ENCODE peak calls at places on chromosomes 2 and 18, in seven cellular contexts. O, K, L, N, P, U and S are unnamed samples.

GRCh38 chr2:196435189-196435588 is 204.3 kb upstream of the CCDC150 start:
- DNase-seq in O (no peak), K (no peak), L (no peak), N (no peak), P (no peak), U (peak), S (peak)

GRCh38 chr2:20670315-20671035 is 3.5 kb downstream of the GDF7 start:
- DNase-seq in O (no peak), K (no peak), L (no peak), N (no peak), P (no peak), U (no peak), S (no peak)

GRCh38 chr2:88601302-88601701 is 26.0 kb downstream of the EIF2AK3 start:
- DNase-seq in O (no peak), K (no peak), L (no peak), N (peak), P (no peak), U (peak), S (no peak)

GRCh38 chr18:75157851-75158250 is 51.1 kb downstream of the PTGR3 start:
- DNase-seq in O (no peak), K (no peak), L (no peak), N (no peak), P (no peak), U (no peak), S (no peak)

GRCh38 chr2:172095146-172095904 is 7.4 kb downstream of the DLX2 start:
- DNase-seq in O (peak), K (peak), L (peak), N (no peak), P (no peak), U (peak), S (peak)

GRCh38 chr2:189226017-189226416 is 46.5 kb upstream of the COL5A2 start:
- DNase-seq in O (peak), K (no peak), L (no peak), N (no peak), P (no peak), U (no peak), S (no peak)

GRCh38 chr18:76875390-76876330 is 53.3 kb downstream of the ZNF236 start:
- DNase-seq in O (peak), K (no peak), L (no peak), N (peak), P (no peak), U (peak), S (peak)

GRCh38 chr2:135563793-135564192 is 32.5 kb downstream of the R3HDM1 start:
- DNase-seq in O (peak), K (no peak), L (no peak), N (no peak), P (no peak), U (peak), S (peak)

GRCh38 chr2:127700527-127701192 is 637 bp upstream of the SFT2D3 start:
- DNase-seq in O (peak), K (no peak), L (no peak), N (no peak), P (peak), U (no peak), S (no peak)

GRCh38 chr2:127697482-127698180 is 3.7 kb upstream of the SFT2D3 start:
- DNase-seq in O (no peak), K (no peak), L (no peak), N (no peak), P (no peak), U (no peak), S (no peak)

GRCh38 chr2:127694986-127695385 is 6.3 kb upstream of the SFT2D3 start:
- DNase-seq in O (no peak), K (no peak), L (no peak), N (no peak), P (no peak), U (peak), S (peak)

GRCh38 chr2:127698553-127699355 is 2.5 kb upstream of the SFT2D3 start:
- DNase-seq in O (no peak), K (no peak), L (no peak), N (no peak), P (no peak), U (no peak), S (no peak)

DNA sequence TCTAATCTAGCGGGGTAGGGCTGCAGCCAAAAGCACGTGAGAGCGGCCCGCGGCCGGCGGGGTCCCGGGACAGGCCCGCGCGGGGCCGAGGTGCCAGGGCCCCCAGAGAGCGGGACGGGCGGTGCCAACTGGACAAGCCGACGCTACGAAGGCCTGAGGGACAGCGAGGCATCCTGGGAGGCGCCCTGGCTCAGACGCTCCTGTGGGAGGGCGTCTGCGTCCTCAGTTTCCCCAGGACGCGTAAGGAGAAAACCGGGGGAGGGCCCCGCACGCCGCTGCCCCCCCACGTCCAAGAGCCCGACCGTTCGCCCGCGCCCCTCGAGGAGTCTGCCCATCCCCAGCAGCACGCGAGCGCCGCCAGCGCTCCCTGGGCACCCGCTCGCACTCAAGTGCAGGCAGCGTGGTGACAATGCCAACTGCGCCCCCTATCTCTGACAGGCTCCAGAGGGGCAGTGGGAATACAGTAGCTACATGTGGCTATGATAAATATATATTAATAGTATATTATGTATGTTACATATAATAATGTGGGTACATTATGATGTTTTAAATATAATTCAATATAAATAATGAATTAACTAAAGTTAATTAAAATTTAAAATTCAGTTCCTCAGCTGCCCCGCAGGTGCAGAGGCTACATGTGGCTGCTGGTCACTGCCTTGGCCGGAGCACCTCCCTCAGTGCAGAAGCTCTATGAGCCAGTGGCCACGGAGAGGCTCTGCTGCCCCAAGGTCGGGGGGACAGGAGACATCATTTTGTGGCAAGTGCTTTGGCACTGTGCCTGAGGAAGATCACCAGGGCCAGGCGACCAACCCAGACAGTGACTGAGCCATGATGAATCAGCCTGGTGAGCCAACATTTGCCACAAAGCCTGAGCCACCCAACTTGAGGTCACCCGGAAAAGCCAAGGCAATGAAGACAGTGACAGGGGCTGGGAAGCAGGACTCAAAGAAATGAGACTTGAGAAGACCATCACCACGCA is 5.5 kb upstream of the SFT2D3 start:
- DNase-seq in O (peak), K (peak), L (peak), N (peak), P (peak), U (peak), S (peak)
- H3K4me3 ChIP-seq in O (peak), K (no peak), L (no peak), N (peak), P (no peak), U (peak), S (no peak)

GRCh38 chr2:128315122-128315828 is 3.4 kb downstream of the HS6ST1 start:
- DNase-seq in O (no peak), K (no peak), L (no peak), N (no peak), P (no peak), U (no peak), S (no peak)
- H3K4me3 ChIP-seq in O (no peak), K (no peak), L (no peak), N (no peak), P (peak), U (peak), S (no peak)

GRCh38 chr18:34594243-34594642 is 115.9 kb upstream of the DTNA start:
- DNase-seq in O (no peak), K (no peak), L (no peak), N (no peak), P (no peak), U (no peak), S (no peak)
- H3K4me3 ChIP-seq in O (no peak), K (no peak), L (peak), N (peak), P (no peak), U (no peak), S (no peak)

DNA sequence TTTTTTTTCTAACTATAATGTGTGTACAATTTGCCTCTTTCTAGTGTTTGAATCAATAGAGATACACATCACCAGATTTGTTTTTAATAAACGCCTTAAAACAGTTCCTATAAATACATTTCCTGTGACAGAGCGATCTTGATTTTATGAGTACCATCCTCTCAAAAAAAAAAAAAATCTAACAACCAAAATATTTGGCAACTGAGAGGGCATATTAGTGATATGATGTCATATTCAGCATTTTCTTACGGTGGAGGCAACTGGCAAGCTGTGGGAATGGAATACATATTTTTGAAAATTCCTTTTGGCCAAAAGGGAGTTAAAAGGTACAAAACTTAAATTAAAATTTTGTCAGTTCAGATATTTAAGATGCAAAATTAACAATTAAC is 268.5 kb downstream of the TCF4 start:
- DNase-seq in O (no peak), K (no peak), L (no peak), N (no peak), P (no peak), U (peak), S (peak)
- H3K4me3 ChIP-seq in O (no peak), K (no peak), L (peak), N (no peak), P (no peak), U (no peak), S (peak)

DNA sequence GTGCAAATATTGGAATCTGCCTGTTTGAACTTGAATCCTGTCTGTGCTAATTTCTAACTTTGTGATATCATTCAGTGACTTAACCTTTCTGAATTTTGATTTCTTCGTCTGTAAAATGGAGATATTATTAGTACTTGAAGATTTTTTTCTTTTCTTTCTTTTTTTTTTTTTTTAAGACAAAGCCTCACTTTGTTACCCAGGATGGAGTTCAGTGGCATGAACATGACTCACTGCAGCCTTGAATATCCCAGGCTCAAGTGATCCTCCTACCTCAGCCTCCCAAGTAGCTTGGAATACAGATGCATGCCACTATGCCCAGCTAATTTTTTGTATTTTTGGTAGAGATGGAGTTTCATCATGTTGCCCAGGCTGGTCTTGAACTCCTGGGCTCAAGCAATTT is 28.3 kb downstream of the ACTR3 start:
- DNase-seq in O (no peak), K (no peak), L (no peak), N (no peak), P (no peak), U (no peak), S (no peak)
- H3K4me3 ChIP-seq in O (no peak), K (no peak), L (no peak), N (no peak), P (no peak), U (no peak), S (no peak)

GRCh38 chr2:39664898-39665591 is 672 bp upstream of the TMEM178A start:
- DNase-seq in O (no peak), K (no peak), L (no peak), N (peak), P (no peak), U (no peak), S (no peak)
- H3K4me3 ChIP-seq in O (peak), K (no peak), L (peak), N (peak), P (no peak), U (no peak), S (no peak)

GRCh38 chr2:64818650-64819032 is 164.9 kb upstream of the SERTAD2 start:
- DNase-seq in O (no peak), K (no peak), L (no peak), N (no peak), P (no peak), U (no peak), S (no peak)

GRCh38 chr2:64817453-64817852 is 163.7 kb upstream of the SERTAD2 start:
- DNase-seq in O (no peak), K (no peak), L (no peak), N (no peak), P (no peak), U (no peak), S (no peak)

GRCh38 chr2:64819774-64820688 is 166.3 kb upstream of the SERTAD2 start:
- DNase-seq in O (no peak), K (peak), L (no peak), N (no peak), P (no peak), U (no peak), S (peak)

GRCh38 chr2:64820901-64821300 is 167.2 kb upstream of the SERTAD2 start:
- DNase-seq in O (no peak), K (no peak), L (no peak), N (no peak), P (no peak), U (no peak), S (no peak)

GRCh38 chr2:64819371-64819770 is 165.7 kb upstream of the SERTAD2 start:
- DNase-seq in O (no peak), K (no peak), L (no peak), N (no peak), P (no peak), U (no peak), S (peak)
- H3K4me3 ChIP-seq in O (no peak), K (peak), L (no peak), N (no peak), P (no peak), U (no peak), S (no peak)

GRCh38 chr2:147789287-147789686 is 55.5 kb upstream of the ACVR2A start:
- DNase-seq in O (no peak), K (no peak), L (no peak), N (no peak), P (no peak), U (no peak), S (no peak)
- H3K4me3 ChIP-seq in O (no peak), K (no peak), L (no peak), N (no peak), P (no peak), U (no peak), S (no peak)

GRCh38 chr2:85410584-85411404 is 628 bp upstream of the CAPG start:
- DNase-seq in O (no peak), K (no peak), L (no peak), N (no peak), P (no peak), U (no peak), S (peak)

GRCh38 chr2:85414761-85415498 is 3.6 kb upstream of the SH2D6 start:
- DNase-seq in O (no peak), K (no peak), L (no peak), N (no peak), P (no peak), U (no peak), S (no peak)

GRCh38 chr2:85411405-85411748 is 1.2 kb upstream of the CAPG start:
- DNase-seq in O (no peak), K (no peak), L (no peak), N (no peak), P (no peak), U (no peak), S (no peak)

GRCh38 chr2:85409719-85410583 is at the start of gene CAPG:
- DNase-seq in O (peak), K (peak), L (peak), N (no peak), P (peak), U (no peak), S (no peak)

DNA sequence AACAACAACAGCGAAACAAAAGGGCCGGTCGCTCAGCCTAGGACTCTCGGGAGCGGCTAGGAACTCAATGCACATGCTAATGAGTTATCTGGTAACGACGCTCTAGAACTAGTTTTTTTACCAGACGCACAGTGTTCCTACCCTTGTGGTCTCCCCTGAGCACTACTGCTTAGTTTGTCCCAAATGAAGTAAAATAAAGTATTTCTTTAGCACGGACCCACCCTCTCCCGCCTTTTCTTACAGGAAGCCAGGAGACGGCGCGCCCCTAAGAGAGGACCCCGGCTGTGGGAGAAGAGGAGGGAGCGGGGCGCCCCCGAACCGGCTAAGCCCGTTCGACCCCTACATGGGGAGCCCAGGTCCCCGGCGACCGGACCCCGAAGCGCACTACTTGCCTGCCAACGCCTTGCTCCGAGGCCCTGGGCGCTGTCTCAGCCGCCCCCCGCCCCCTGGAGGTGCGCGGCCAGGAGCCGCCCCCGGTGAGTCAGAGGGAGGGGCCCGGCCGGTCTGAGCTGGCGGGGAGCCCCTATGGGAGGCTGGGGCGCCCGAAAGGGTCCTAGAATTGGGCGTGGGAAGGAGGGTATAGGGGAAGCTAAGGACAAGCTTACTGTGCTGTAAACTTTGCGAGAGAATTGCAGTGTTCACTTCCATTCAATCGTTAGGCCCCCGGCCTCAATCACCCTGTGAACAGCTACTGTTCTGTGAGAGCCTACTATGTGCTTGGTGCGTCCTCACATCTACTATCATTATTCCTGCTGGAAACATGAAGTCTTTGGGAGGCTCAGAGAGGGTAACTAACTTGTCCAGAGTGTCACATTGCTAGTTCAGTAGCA is 3.6 kb upstream of the CAPG start:
- DNase-seq in O (no peak), K (peak), L (peak), N (peak), P (peak), U (peak), S (peak)
- H3K4me3 ChIP-seq in O (peak), K (peak), L (peak), N (peak), P (peak), U (peak), S (peak)